ENCODE peak calls at places on chromosomes 7 and 10, in seven cellular contexts. B is heart left ventricle, W is spleen, K is mucosa of descending colon, O is lung, I is lower lobe of right lung, V is adrenal gland. Z is an unnamed sample.
A peak's percentile ranks its signal among the peaks of the same experiment; 100 is the strongest.

GRCh38 chr7:153590571-153590970 is 461.6 kb upstream of the DPP6 start:
- DNase-seq in B (no peak), K (no peak), O (no peak), V (no peak), W (no peak), I (no peak), Z (no peak)

GRCh38 chr10:37495415-37495814 is 362.0 kb downstream of the ZNF248 start:
- DNase-seq in B (no peak), K (no peak), I (no peak), O (no peak), V (no peak), W (no peak), Z (no peak)

GRCh38 chr7:48168159-48168558 is 3.1 kb upstream of the ABCA13 start:
- DNase-seq in I (no peak), W (no peak), B (no peak), K (no peak), V (no peak), O (no peak), Z (no peak)

GRCh38 chr10:97428572-97428981 is 2.6 kb downstream of the PGAM1 start:
- DNase-seq in B (no peak), W (no peak), V (no peak), O (no peak), K (no peak), I (no peak), Z (no peak)

GRCh38 chr10:42952358-42952757 is 124.5 kb upstream of the RET start:
- DNase-seq in K (peak; percentile 54), O (peak; percentile 45), B (peak; percentile 76), V (no peak), I (peak; percentile 48), W (peak; percentile 78), Z (peak; percentile 92)

GRCh38 chr7:119900996-119901395 is 372.0 kb upstream of the KCND2 start:
- DNase-seq in W (no peak), K (no peak), B (no peak), I (no peak), O (no peak), V (peak; percentile 13), Z (peak; percentile 32)

GRCh38 chr10:63627376-63627775 is 106.2 kb downstream of the REEP3 start:
- DNase-seq in W (no peak), O (no peak), K (no peak), V (no peak), I (no peak), B (no peak), Z (no peak)

GRCh38 chr7:128810473-128810872 is 18.7 kb downstream of the CCDC136 start:
- DNase-seq in B (no peak), V (no peak), I (no peak), K (no peak), W (no peak), O (no peak), Z (no peak)

GRCh38 chr10:31317171-31317570 is 1.8 kb upstream of the ZEB1 start:
- DNase-seq in O (no peak), W (no peak), K (no peak), V (no peak), B (no peak), I (no peak), Z (no peak)

GRCh38 chr10:4721994-4722753 is 103.8 kb upstream of the AKR1E2 start:
- DNase-seq in O (no peak), V (no peak), W (no peak), I (no peak), B (no peak), K (no peak), Z (no peak)

GRCh38 chr7:121097577-121097976 is 109.1 kb downstream of the CPED1 start:
- DNase-seq in O (no peak), V (no peak), B (no peak), K (no peak), I (no peak), W (no peak), Z (no peak)

DNA sequence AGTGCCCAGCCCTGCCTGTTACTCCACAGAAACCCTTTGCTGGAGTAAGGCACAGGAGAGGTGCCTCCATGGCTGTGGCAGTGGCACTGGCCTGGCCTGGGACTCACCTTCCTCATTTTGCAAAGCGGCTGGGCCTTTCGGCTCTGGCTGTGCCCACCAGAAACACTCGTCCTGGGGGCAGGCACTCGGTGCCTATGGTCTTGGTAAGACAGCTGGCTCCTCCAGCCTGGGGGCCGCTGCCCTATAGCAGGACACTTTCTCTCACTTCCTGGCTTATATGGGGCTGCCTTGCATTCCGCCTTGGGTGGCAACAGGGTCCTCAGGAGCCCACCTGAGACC is 13.2 kb downstream of the ZMIZ1 start:
- DNase-seq in I (no peak), O (no peak), B (no peak), W (no peak), K (no peak), V (no peak), Z (no peak)
- H3K4me1 ChIP-seq in I (peaks cover 100% of the 10 kb centered on the region), O (peaks cover 52% of the 10 kb centered on the region), B (peaks cover 96% of the 10 kb centered on the region), W (peaks cover 100% of the 10 kb centered on the region), K (peaks cover 95% of the 10 kb centered on the region), V (peaks cover 92% of the 10 kb centered on the region), Z (peaks cover 87% of the 10 kb centered on the region)

GRCh38 chr10:71069909-71070666 is 142.3 kb upstream of the UNC5B start:
- DNase-seq in K (no peak), W (no peak), I (no peak), O (no peak), V (no peak), B (no peak), Z (no peak)
- H3K4me1 ChIP-seq in K (no peaks in the 10 kb centered on the region), W (peaks cover 20% of the 10 kb centered on the region), I (no peaks in the 10 kb centered on the region), O (no peaks in the 10 kb centered on the region), V (no peaks in the 10 kb centered on the region), B (peaks cover 13% of the 10 kb centered on the region), Z (no peaks in the 10 kb centered on the region)

GRCh38 chr7:75687246-75688088 is 51.3 kb downstream of the HIP1 start:
- DNase-seq in I (no peak), O (no peak), W (no peak), K (no peak), V (no peak), B (no peak), Z (no peak)

GRCh38 chr7:75686551-75686950 is 52.2 kb downstream of the HIP1 start:
- DNase-seq in I (no peak), V (no peak), K (no peak), O (no peak), B (no peak), W (no peak), Z (no peak)

GRCh38 chr7:75690121-75690523 is 48.6 kb downstream of the HIP1 start:
- DNase-seq in W (no peak), O (no peak), B (no peak), V (no peak), I (no peak), K (no peak), Z (no peak)

GRCh38 chr7:75689246-75690099 is 49.3 kb downstream of the HIP1 start:
- DNase-seq in V (no peak), W (no peak), O (no peak), I (no peak), B (no peak), K (no peak), Z (no peak)

GRCh38 chr7:75688200-75689136 is 50.3 kb downstream of the HIP1 start:
- DNase-seq in W (peak; percentile 81), K (no peak), V (no peak), I (no peak), B (peak; percentile 73), O (no peak), Z (peak; percentile 76)
- H3K4me1 ChIP-seq in W (peaks cover 16% of the 10 kb centered on the region), K (no peaks in the 10 kb centered on the region), V (no peaks in the 10 kb centered on the region), I (peaks cover 10% of the 10 kb centered on the region), B (peaks cover 7% of the 10 kb centered on the region), O (no peaks in the 10 kb centered on the region), Z (no peaks in the 10 kb centered on the region)

GRCh38 chr7:962401-963081 is 8.1 kb upstream of the ADAP1 start:
- DNase-seq in O (no peak), W (peak; percentile 74), V (no peak), I (peak; percentile 44), K (peak; percentile 20), B (peak; percentile 52), Z (peak; percentile 66)
- H3K4me1 ChIP-seq in O (no peaks in the 10 kb centered on the region), W (peaks cover 55% of the 10 kb centered on the region), V (peaks cover 29% of the 10 kb centered on the region), I (peaks cover 43% of the 10 kb centered on the region), K (peaks cover 3% of the 10 kb centered on the region), B (peaks cover 26% of the 10 kb centered on the region), Z (peaks cover 17% of the 10 kb centered on the region)

GRCh38 chr10:110841767-110842267 is 29.9 kb upstream of the PDCD4 start:
- DNase-seq in K (no peak), O (no peak), B (no peak), W (no peak), I (no peak), V (no peak), Z (no peak)

GRCh38 chr10:110840923-110841428 is 30.8 kb upstream of the PDCD4 start:
- DNase-seq in V (no peak), W (no peak), K (peak; percentile 56), I (no peak), B (no peak), O (no peak), Z (no peak)

GRCh38 chr10:110843796-110844616 is 27.7 kb upstream of the PDCD4 start:
- DNase-seq in I (no peak), V (no peak), O (no peak), K (peak; percentile 67), B (no peak), W (no peak), Z (no peak)

GRCh38 chr10:110843031-110843430 is 28.7 kb upstream of the PDCD4 start:
- DNase-seq in I (no peak), B (no peak), V (no peak), K (peak; percentile 52), O (no peak), W (no peak), Z (no peak)

DNA sequence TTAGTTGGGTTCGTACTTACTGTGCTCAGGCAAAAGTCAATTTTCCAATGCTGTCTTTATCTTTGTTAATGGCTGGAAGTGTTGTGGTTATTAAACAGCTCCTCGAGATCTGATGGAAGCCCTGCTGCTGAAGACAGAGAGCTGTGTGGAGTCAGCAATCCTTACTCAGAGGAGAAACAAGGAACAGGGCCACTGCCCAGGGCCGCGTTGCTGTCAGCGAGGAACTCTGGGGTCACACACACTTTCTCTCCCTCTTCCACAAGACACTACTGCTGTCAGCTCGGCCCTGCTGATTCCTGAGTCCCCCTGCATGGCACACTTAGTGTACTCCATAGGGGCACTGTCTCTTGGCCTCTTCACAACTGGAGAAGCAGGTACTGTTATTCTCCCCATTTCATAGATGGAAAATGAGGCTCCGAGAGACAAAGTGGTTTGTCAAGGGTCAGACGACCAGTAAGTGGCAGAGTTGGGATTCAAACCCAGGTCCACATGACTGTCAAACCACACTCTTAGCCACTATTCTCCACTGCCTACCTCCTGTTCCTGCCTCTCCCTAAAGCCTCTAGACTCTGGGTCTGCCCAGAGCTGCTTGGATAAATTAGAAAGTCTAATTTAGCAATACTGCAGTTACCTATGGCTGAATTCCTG is 29.3 kb upstream of the PDCD4 start:
- DNase-seq in B (no peak), I (no peak), O (no peak), V (no peak), W (no peak), K (peak; percentile 45), Z (no peak)
- H3K4me1 ChIP-seq in B (no peaks in the 10 kb centered on the region), I (peaks cover 37% of the 10 kb centered on the region), O (peaks cover 3% of the 10 kb centered on the region), V (peaks cover 20% of the 10 kb centered on the region), W (peaks cover 30% of the 10 kb centered on the region), K (peaks cover 81% of the 10 kb centered on the region), Z (peaks cover 21% of the 10 kb centered on the region)

GRCh38 chr10:132431537-132432175 is 34.7 kb downstream of the PWWP2B start:
- DNase-seq in V (no peak), O (no peak), K (peak; percentile 36), I (no peak), W (no peak), B (peak; percentile 32), Z (peak; percentile 71)
- H3K4me1 ChIP-seq in V (peaks cover 14% of the 10 kb centered on the region), O (no peaks in the 10 kb centered on the region), K (peaks cover 12% of the 10 kb centered on the region), I (peaks cover 15% of the 10 kb centered on the region), W (peaks cover 25% of the 10 kb centered on the region), B (no peaks in the 10 kb centered on the region), Z (peaks cover 14% of the 10 kb centered on the region)

Z was measured in kidney.